ENCODE peak calls at places on chromosomes 12 and 14, in seven cellular contexts. R, G, A, T, V, U and W are unnamed samples.

GRCh38 chr14:60867503-60868172 is 113.2 kb downstream of the TRMT5 start:
- DNase-seq in V (no peak), G (peak; percentile 43), U (no peak), R (no peak), A (no peak), T (no peak), W (no peak)

GRCh38 chr12:31510034-31510433 is 80.9 kb downstream of the DENND5B start:
- DNase-seq in G (no peak), A (peak; percentile 57), T (no peak), U (peak; percentile 44), V (no peak), R (no peak), W (no peak)

GRCh38 chr14:32826404-32827082 is 112.1 kb upstream of the NPAS3 start:
- DNase-seq in U (peak; percentile 8), R (peak; percentile 50), A (peak; percentile 45), V (no peak), G (peak; percentile 22), T (no peak), W (no peak)

GRCh38 chr12:71399197-71399596 is 40.4 kb upstream of the LGR5 start:
- DNase-seq in U (no peak), A (no peak), T (no peak), R (no peak), G (no peak), V (no peak), W (no peak)

GRCh38 chr12:57745485-57745881 is 644 bp downstream of the TSPAN31 start:
- DNase-seq in U (no peak), V (no peak), G (no peak), T (no peak), R (no peak), A (no peak), W (no peak)

GRCh38 chr14:73771848-73772705 is 57.9 kb upstream of the PNMA1 start:
- DNase-seq in G (peak; percentile 87), A (peak; percentile 78), U (no peak), V (peak; percentile 38), R (peak; percentile 50), T (peak; percentile 87), W (no peak)

GRCh38 chr12:96237035-96237434 is 42.9 kb downstream of the ELK3 start:
- DNase-seq in U (peak; percentile 75), V (no peak), R (no peak), G (no peak), T (no peak), A (no peak), W (no peak)

GRCh38 chr12:110794623-110795280 is 52.0 kb upstream of the CCDC63 start:
- DNase-seq in R (no peak), U (peak; percentile 21), G (no peak), V (no peak), T (peak; percentile 53), A (peak; percentile 29), W (no peak)

GRCh38 chr12:39502657-39503056 is 59.7 kb upstream of the KIF21A start:
- DNase-seq in U (no peak), G (no peak), T (no peak), A (no peak), R (no peak), V (no peak), W (no peak)

GRCh38 chr12:25950329-25951115 is 8.0 kb upstream of the RASSF8 start:
- DNase-seq in V (no peak), T (no peak), R (no peak), G (no peak), A (no peak), U (no peak), W (no peak)

GRCh38 chr14:33810308-33810707 is 140.6 kb downstream of the EGLN3 start:
- DNase-seq in U (no peak), T (no peak), V (no peak), G (no peak), R (no peak), A (peak; percentile 11), W (no peak)